ENCODE peak calls at places on chromosomes 4 and X, in nine cellular contexts. O is RWPE1, H is HT-29, F is GM13977, I is A549, N is LoVo, Z is astrocyte of the spinal cord, V is NCI-H524, M is T-helper 2 cell. A is an unnamed sample.

GRCh38 chr4:7103599-7104365 is 35.9 kb upstream of the GRPEL1 start:
- DNase-seq in O (peak), H (peak), F (no peak), I (peak), N (peak), Z (no peak), V (peak), M (no peak), A (peak)

GRCh38 chr4:141705747-141706377 is 69.5 kb downstream of the IL15 start:
- DNase-seq in O (no peak), H (no peak), F (no peak), I (no peak), N (no peak), Z (no peak), V (no peak), M (no peak), A (no peak)

GRCh38 chrX:107506596-107507031 is 57.2 kb downstream of the FRMPD3 start:
- DNase-seq in O (no peak), H (no peak), F (no peak), I (no peak), N (no peak), Z (no peak), V (no peak), M (no peak), A (no peak)

GRCh38 chr4:13344216-13344615 is 139.9 kb downstream of the RAB28 start:
- DNase-seq in O (no peak), H (no peak), F (no peak), I (no peak), N (no peak), Z (no peak), V (no peak), M (no peak), A (no peak)

GRCh38 chrX:45196701-45197100 is 4.0 kb downstream of the DIPK2B start:
- DNase-seq in O (no peak), H (no peak), F (no peak), I (no peak), N (no peak), Z (peak), V (no peak), M (no peak), A (no peak)

GRCh38 chr4:3810111-3810680 is 44.0 kb downstream of the ADRA2C start:
- DNase-seq in O (no peak), H (no peak), F (no peak), I (no peak), N (no peak), Z (no peak), V (no peak), M (no peak), A (no peak)

GRCh38 chrX:24760601-24761000 is 66.9 kb downstream of the POLA1 start:
- DNase-seq in O (no peak), H (no peak), F (no peak), I (no peak), N (no peak), Z (peak), V (no peak), M (no peak), A (no peak)

GRCh38 chr4:182655321-182655720 is 261.9 kb downstream of the DCTD start:
- DNase-seq in O (no peak), H (no peak), F (no peak), I (no peak), N (no peak), Z (no peak), V (no peak), M (no peak), A (no peak)

GRCh38 chr4:15003891-15004700 is 1.8 kb downstream of the CPEB2 start:
- DNase-seq in O (peak), H (peak), F (peak), I (no peak), N (peak), Z (no peak), V (peak), M (peak), A (no peak)

GRCh38 chrX:17839269-17839668 is 21.8 kb downstream of the RAI2 start:
- DNase-seq in O (no peak), H (no peak), F (no peak), I (no peak), N (no peak), Z (no peak), V (no peak), M (no peak), A (no peak)

GRCh38 chr4:121675715-121676114 is 21.1 kb downstream of the ANXA5 start:
- DNase-seq in O (no peak), H (no peak), F (no peak), I (no peak), N (no peak), Z (peak), V (no peak), M (no peak), A (no peak)

GRCh38 chrX:49172280-49172780 is 632 bp downstream of the PLP2 start:
- DNase-seq in O (no peak), H (peak), F (peak), I (no peak), N (peak), Z (peak), V (peak), M (peak), A (no peak)

GRCh38 chr4:142169216-142169615 is 532.8 kb downstream of the IL15 start:
- DNase-seq in O (no peak), H (no peak), F (no peak), I (no peak), N (no peak), Z (no peak), V (no peak), M (no peak), A (no peak)

GRCh38 chrX:21986596-21986995 is 45.5 kb upstream of the PHEX start:
- DNase-seq in O (no peak), H (no peak), F (no peak), I (no peak), N (no peak), Z (no peak), V (no peak), M (no peak), A (no peak)

GRCh38 chr4:57090099-57090498 is 20.1 kb downstream of the IGFBP7 start:
- DNase-seq in O (no peak), H (no peak), F (no peak), I (no peak), N (no peak), Z (no peak), V (no peak), M (no peak), A (no peak)

GRCh38 chr4:108849611-108850406 is 87.0 kb upstream of the ETNPPL start:
- DNase-seq in O (peak), H (no peak), F (no peak), I (no peak), N (no peak), Z (peak), V (no peak), M (no peak), A (peak)

A was measured in smooth muscle cell of the brain vasculature.